ENCODE peak calls at places on chromosomes 11 and 22, in seven cellular contexts. One of them, this sample, is unnamed.

GRCh38 chr22:27327981-27328721 is 473.4 kb downstream of the MN1 start:
- DNase-seq in colonic mucosa: no peak
- DNase-seq in heart right ventricle: no peak
- DNase-seq in GM23248: no peak
- DNase-seq in CD8-positive, alpha-beta memory T cell: no peak
- DNase-seq in right lobe of liver: peak; percentile 16
- DNase-seq in H1: peak; percentile 24
- DNase-seq in this sample: no peak

GRCh38 chr11:132838621-132839020 is 693.7 kb downstream of the OPCML start:
- DNase-seq in right lobe of liver: no peak
- DNase-seq in heart right ventricle: no peak
- DNase-seq in CD8-positive, alpha-beta memory T cell: no peak
- DNase-seq in colonic mucosa: no peak
- DNase-seq in H1: no peak
- DNase-seq in GM23248: peak; percentile 64
- DNase-seq in this sample: no peak

GRCh38 chr22:29503811-29504372 is 23.9 kb downstream of the NEFH start:
- DNase-seq in colonic mucosa: peak; percentile 29
- DNase-seq in CD8-positive, alpha-beta memory T cell: no peak
- DNase-seq in right lobe of liver: peak; percentile 53
- DNase-seq in H1: no peak
- DNase-seq in GM23248: peak; percentile 82
- DNase-seq in heart right ventricle: peak; percentile 45
- DNase-seq in this sample: no peak

GRCh38 chr11:129861702-129862107 is 33.7 kb downstream of the NFRKB start:
- DNase-seq in colonic mucosa: peak; percentile 61
- DNase-seq in GM23248: peak; percentile 95
- DNase-seq in CD8-positive, alpha-beta memory T cell: no peak
- DNase-seq in right lobe of liver: no peak
- DNase-seq in H1: no peak
- DNase-seq in heart right ventricle: peak; percentile 50
- DNase-seq in this sample: no peak

GRCh38 chr22:46072981-46073682 is 77.2 kb upstream of the PPARA start:
- DNase-seq in CD8-positive, alpha-beta memory T cell: no peak
- DNase-seq in colonic mucosa: no peak
- DNase-seq in heart right ventricle: no peak
- DNase-seq in right lobe of liver: peak; percentile 33
- DNase-seq in H1: no peak
- DNase-seq in GM23248: peak; percentile 36
- DNase-seq in this sample: no peak

GRCh38 chr11:134026655-134027343 is 42.1 kb upstream of the JAM3 start:
- DNase-seq in right lobe of liver: no peak
- DNase-seq in CD8-positive, alpha-beta memory T cell: no peak
- DNase-seq in H1: no peak
- DNase-seq in GM23248: no peak
- DNase-seq in colonic mucosa: no peak
- DNase-seq in heart right ventricle: no peak
- DNase-seq in this sample: no peak

GRCh38 chr11:8814209-8814922 is 96.6 kb upstream of the AKIP1 start:
- DNase-seq in GM23248: peak; percentile 57
- DNase-seq in right lobe of liver: no peak
- DNase-seq in H1: no peak
- DNase-seq in CD8-positive, alpha-beta memory T cell: no peak
- DNase-seq in colonic mucosa: peak; percentile 40
- DNase-seq in heart right ventricle: no peak
- DNase-seq in this sample: no peak

GRCh38 chr22:23503142-23503541 is 76.9 kb downstream of the IGLL1 start:
- DNase-seq in H1: no peak
- DNase-seq in GM23248: no peak
- DNase-seq in colonic mucosa: no peak
- DNase-seq in CD8-positive, alpha-beta memory T cell: no peak
- DNase-seq in heart right ventricle: no peak
- DNase-seq in right lobe of liver: no peak
- DNase-seq in this sample: no peak

GRCh38 chr11:73854680-73855079 is 22.0 kb downstream of the COA4 start:
- DNase-seq in heart right ventricle: no peak
- DNase-seq in GM23248: peak; percentile 73
- DNase-seq in CD8-positive, alpha-beta memory T cell: no peak
- DNase-seq in colonic mucosa: no peak
- DNase-seq in right lobe of liver: no peak
- DNase-seq in H1: no peak
- DNase-seq in this sample: no peak

GRCh38 chr11:86916330-86916729 is 38.9 kb downstream of the FZD4 start:
- DNase-seq in H1: no peak
- DNase-seq in heart right ventricle: peak; percentile 53
- DNase-seq in colonic mucosa: no peak
- DNase-seq in CD8-positive, alpha-beta memory T cell: no peak
- DNase-seq in right lobe of liver: no peak
- DNase-seq in GM23248: peak; percentile 88
- DNase-seq in this sample: no peak

GRCh38 chr11:47917643-47918369 is 62.6 kb upstream of the PTPRJ start:
- DNase-seq in right lobe of liver: peak; percentile 54
- DNase-seq in CD8-positive, alpha-beta memory T cell: no peak
- DNase-seq in heart right ventricle: peak; percentile 82
- DNase-seq in GM23248: peak; percentile 84
- DNase-seq in colonic mucosa: peak; percentile 70
- DNase-seq in H1: no peak
- DNase-seq in this sample: no peak

GRCh38 chr11:65043881-65044501 is 3.0 kb downstream of the SAC3D1 start:
- DNase-seq in right lobe of liver: no peak
- DNase-seq in heart right ventricle: peak; percentile 47
- DNase-seq in CD8-positive, alpha-beta memory T cell: no peak
- DNase-seq in colonic mucosa: peak; percentile 40
- DNase-seq in GM23248: peak; percentile 72
- DNase-seq in H1: no peak
- DNase-seq in this sample: no peak

GRCh38 chr11:64250875-64251721 is at the start of gene PLCB3:
- DNase-seq in heart right ventricle: peak; percentile 40
- DNase-seq in GM23248: peak; percentile 82
- DNase-seq in colonic mucosa: no peak
- DNase-seq in right lobe of liver: peak; percentile 74
- DNase-seq in H1: peak; percentile 86
- DNase-seq in CD8-positive, alpha-beta memory T cell: peak; percentile 61
- DNase-seq in this sample: peak; percentile 54

GRCh38 chr11:126012852-126013251 is 49.8 kb downstream of the CDON start:
- DNase-seq in GM23248: no peak
- DNase-seq in H1: no peak
- DNase-seq in CD8-positive, alpha-beta memory T cell: no peak
- DNase-seq in right lobe of liver: no peak
- DNase-seq in heart right ventricle: no peak
- DNase-seq in colonic mucosa: no peak
- DNase-seq in this sample: no peak
- H3K27ac ChIP-seq in GM23248: no peak overlapping the region
- H3K27ac ChIP-seq in H1: no peak overlapping the region
- H3K27ac ChIP-seq in CD8-positive, alpha-beta memory T cell: no peak overlapping the region
- H3K27ac ChIP-seq in right lobe of liver: no peak overlapping the region
- H3K27ac ChIP-seq in heart right ventricle: no peak overlapping the region
- H3K27ac ChIP-seq in colonic mucosa: no peak overlapping the region
- H3K27ac ChIP-seq in this sample: no peak overlapping the region

DNA sequence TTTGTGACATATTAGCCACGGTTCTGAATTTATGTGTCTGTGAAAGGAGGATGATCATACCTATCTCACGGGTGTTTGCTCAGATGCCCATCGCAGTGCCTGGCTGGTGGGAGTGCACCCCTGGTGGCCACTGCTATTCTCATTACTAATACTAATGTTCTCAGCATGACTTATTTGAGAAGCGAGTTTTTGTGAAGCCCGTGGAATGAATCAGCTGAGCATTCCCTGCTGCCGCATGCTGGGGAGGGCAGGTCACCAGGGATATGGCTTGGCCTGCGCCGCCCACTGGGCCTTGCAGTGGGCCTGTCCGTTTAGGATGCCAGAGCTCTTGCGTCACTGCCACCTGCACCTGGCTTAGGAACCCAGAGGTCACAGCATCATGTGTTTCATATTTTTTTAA is 16.8 kb downstream of the CTTN start:
- DNase-seq in right lobe of liver: no peak
- DNase-seq in H1: no peak
- DNase-seq in heart right ventricle: no peak
- DNase-seq in colonic mucosa: no peak
- DNase-seq in GM23248: peak; percentile 96
- DNase-seq in CD8-positive, alpha-beta memory T cell: no peak
- DNase-seq in this sample: no peak
- H3K36me3 ChIP-seq in right lobe of liver: no peaks in the 10 kb centered on the region
- H3K36me3 ChIP-seq in H1: peaks cover 75% of the 10 kb centered on the region
- H3K36me3 ChIP-seq in heart right ventricle: peaks cover 100% of the 10 kb centered on the region
- H3K36me3 ChIP-seq in colonic mucosa: peaks cover 16% of the 10 kb centered on the region
- H3K36me3 ChIP-seq in GM23248: peaks cover 74% of the 10 kb centered on the region
- H3K36me3 ChIP-seq in CD8-positive, alpha-beta memory T cell: no peaks in the 10 kb centered on the region
- H3K36me3 ChIP-seq in this sample: no peaks in the 10 kb centered on the region

GRCh38 chr22:35379146-35379993 is 1.5 kb upstream of the HMOX1 start:
- DNase-seq in colonic mucosa: peak; percentile 82
- DNase-seq in heart right ventricle: no peak
- DNase-seq in CD8-positive, alpha-beta memory T cell: no peak
- DNase-seq in GM23248: no peak
- DNase-seq in H1: no peak
- DNase-seq in right lobe of liver: no peak
- DNase-seq in this sample: no peak
- H3K4me1 ChIP-seq in colonic mucosa: peaks cover 14% of the 10 kb centered on the region
- H3K4me1 ChIP-seq in heart right ventricle: peaks cover 28% of the 10 kb centered on the region
- H3K4me1 ChIP-seq in CD8-positive, alpha-beta memory T cell: peaks cover 14% of the 10 kb centered on the region
- H3K4me1 ChIP-seq in GM23248: peaks cover 46% of the 10 kb centered on the region
- H3K4me1 ChIP-seq in H1: peaks cover 26% of the 10 kb centered on the region
- H3K4me1 ChIP-seq in right lobe of liver: peaks cover 71% of the 10 kb centered on the region
- H3K4me1 ChIP-seq in this sample: peaks cover 12% of the 10 kb centered on the region

DNA sequence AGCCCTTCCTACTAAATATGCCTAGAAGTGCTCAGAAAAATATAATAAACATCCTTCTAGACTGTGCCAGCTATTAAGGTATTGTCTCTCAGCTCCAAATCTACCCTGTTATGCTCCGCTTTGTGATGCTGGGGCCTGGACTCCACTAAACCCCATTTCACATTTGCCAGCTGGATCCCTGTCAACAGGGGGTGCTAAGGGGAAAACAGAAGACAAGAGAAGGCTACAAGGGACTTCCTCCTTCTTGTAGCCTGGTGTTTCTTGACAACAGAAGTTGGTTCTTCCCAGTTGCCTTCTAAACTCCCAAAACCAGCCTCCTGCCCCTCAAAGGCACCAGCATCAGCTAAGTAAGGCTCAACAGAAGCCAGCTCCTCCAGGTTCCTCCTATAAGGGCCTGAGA is 5.2 kb downstream of the NUMA1 start:
- DNase-seq in H1: no peak
- DNase-seq in CD8-positive, alpha-beta memory T cell: no peak
- DNase-seq in GM23248: no peak
- DNase-seq in colonic mucosa: no peak
- DNase-seq in heart right ventricle: no peak
- DNase-seq in right lobe of liver: no peak
- DNase-seq in this sample: no peak
- H3K27ac ChIP-seq in H1: no peak overlapping the region
- H3K27ac ChIP-seq in CD8-positive, alpha-beta memory T cell: no peak overlapping the region
- H3K27ac ChIP-seq in GM23248: no peak overlapping the region
- H3K27ac ChIP-seq in colonic mucosa: no peak overlapping the region
- H3K27ac ChIP-seq in heart right ventricle: no peak overlapping the region
- H3K27ac ChIP-seq in right lobe of liver: no peak overlapping the region
- H3K27ac ChIP-seq in this sample: no peak overlapping the region

GRCh38 chr11:71456831-71457230 is 3.8 kb downstream of the NADSYN1 start:
- DNase-seq in GM23248: no peak
- DNase-seq in H1: no peak
- DNase-seq in CD8-positive, alpha-beta memory T cell: no peak
- DNase-seq in colonic mucosa: no peak
- DNase-seq in right lobe of liver: no peak
- DNase-seq in heart right ventricle: no peak
- DNase-seq in this sample: no peak

GRCh38 chr11:71456294-71456693 is 3.3 kb downstream of the NADSYN1 start:
- DNase-seq in colonic mucosa: no peak
- DNase-seq in CD8-positive, alpha-beta memory T cell: no peak
- DNase-seq in right lobe of liver: no peak
- DNase-seq in GM23248: no peak
- DNase-seq in H1: no peak
- DNase-seq in heart right ventricle: no peak
- DNase-seq in this sample: no peak

GRCh38 chr11:71459767-71460320 is 6.8 kb downstream of the NADSYN1 start:
- DNase-seq in right lobe of liver: no peak
- DNase-seq in GM23248: no peak
- DNase-seq in colonic mucosa: no peak
- DNase-seq in H1: no peak
- DNase-seq in heart right ventricle: no peak
- DNase-seq in CD8-positive, alpha-beta memory T cell: no peak
- DNase-seq in this sample: no peak

GRCh38 chr11:71459076-71459766 is 6.2 kb downstream of the NADSYN1 start:
- DNase-seq in heart right ventricle: no peak
- DNase-seq in CD8-positive, alpha-beta memory T cell: no peak
- DNase-seq in GM23248: no peak
- DNase-seq in right lobe of liver: no peak
- DNase-seq in H1: no peak
- DNase-seq in colonic mucosa: no peak
- DNase-seq in this sample: no peak

GRCh38 chr11:71458146-71459070 is 5.4 kb downstream of the NADSYN1 start:
- DNase-seq in colonic mucosa: no peak
- DNase-seq in H1: no peak
- DNase-seq in heart right ventricle: no peak
- DNase-seq in CD8-positive, alpha-beta memory T cell: no peak
- DNase-seq in right lobe of liver: no peak
- DNase-seq in GM23248: no peak
- DNase-seq in this sample: no peak
- H3K36me3 ChIP-seq in colonic mucosa: peaks cover 30% of the 10 kb centered on the region
- H3K36me3 ChIP-seq in H1: peaks cover 13% of the 10 kb centered on the region
- H3K36me3 ChIP-seq in heart right ventricle: peaks cover 88% of the 10 kb centered on the region
- H3K36me3 ChIP-seq in CD8-positive, alpha-beta memory T cell: peaks cover 56% of the 10 kb centered on the region
- H3K36me3 ChIP-seq in right lobe of liver: no peaks in the 10 kb centered on the region
- H3K36me3 ChIP-seq in GM23248: peaks cover 32% of the 10 kb centered on the region
- H3K36me3 ChIP-seq in this sample: peaks cover 68% of the 10 kb centered on the region

DNA sequence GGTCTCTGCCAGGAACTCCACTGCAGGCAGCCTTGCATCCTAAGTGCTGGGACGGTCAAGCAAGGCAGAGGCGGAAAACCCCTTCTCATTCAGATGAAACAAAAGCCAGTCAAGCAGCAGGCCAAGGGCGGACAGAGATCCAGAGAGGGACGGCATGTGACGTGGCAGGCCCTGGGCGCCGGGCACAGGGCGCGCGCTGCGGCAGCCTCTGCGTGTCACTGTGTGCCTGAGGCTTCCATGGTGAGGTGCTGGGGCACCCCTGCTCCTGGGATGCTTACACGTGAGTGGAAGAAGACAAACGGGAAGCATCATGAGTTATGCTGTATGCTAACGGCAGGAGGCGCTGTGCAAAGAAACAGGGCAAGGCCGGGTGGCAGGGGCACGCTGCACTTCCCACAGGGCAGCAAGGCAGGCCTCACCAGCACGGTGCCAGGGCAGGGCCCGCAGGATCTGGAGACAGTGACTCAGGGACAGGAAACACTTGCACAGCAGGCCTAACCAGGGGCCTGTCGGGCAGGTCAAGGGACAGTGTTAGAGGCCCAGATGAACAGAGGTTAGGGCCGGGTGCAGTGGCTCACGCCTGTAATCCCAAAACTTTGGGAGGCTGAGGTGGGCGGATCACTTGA is 6.1 kb downstream of the TOLLIP start:
- DNase-seq in GM23248: peak; percentile 49
- DNase-seq in right lobe of liver: peak; percentile 76
- DNase-seq in CD8-positive, alpha-beta memory T cell: no peak
- DNase-seq in colonic mucosa: no peak
- DNase-seq in H1: peak; percentile 83
- DNase-seq in heart right ventricle: no peak
- DNase-seq in this sample: no peak
- H3K4me1 ChIP-seq in GM23248: peaks cover 16% of the 10 kb centered on the region
- H3K4me1 ChIP-seq in right lobe of liver: peaks cover 93% of the 10 kb centered on the region
- H3K4me1 ChIP-seq in CD8-positive, alpha-beta memory T cell: peaks cover 16% of the 10 kb centered on the region
- H3K4me1 ChIP-seq in colonic mucosa: peaks cover 42% of the 10 kb centered on the region
- H3K4me1 ChIP-seq in H1: no peaks in the 10 kb centered on the region
- H3K4me1 ChIP-seq in heart right ventricle: peaks cover 60% of the 10 kb centered on the region
- H3K4me1 ChIP-seq in this sample: peaks cover 13% of the 10 kb centered on the region

GRCh38 chr11:61959678-61960077 is 7.8 kb downstream of the FTH1 start:
- DNase-seq in colonic mucosa: no peak
- DNase-seq in CD8-positive, alpha-beta memory T cell: no peak
- DNase-seq in GM23248: no peak
- DNase-seq in heart right ventricle: no peak
- DNase-seq in right lobe of liver: no peak
- DNase-seq in H1: no peak
- DNase-seq in this sample: no peak
- H3K27ac ChIP-seq in colonic mucosa: no peak overlapping the region
- H3K27ac ChIP-seq in CD8-positive, alpha-beta memory T cell: no peak overlapping the region
- H3K27ac ChIP-seq in GM23248: no peak overlapping the region
- H3K27ac ChIP-seq in heart right ventricle: no peak overlapping the region
- H3K27ac ChIP-seq in right lobe of liver: no peak overlapping the region
- H3K27ac ChIP-seq in H1: no peak overlapping the region
- H3K27ac ChIP-seq in this sample: no peak overlapping the region

This sample was measured in effector memory CD4-positive, alpha-beta T cell.